ENCODE peak calls at places on chromosomes 12 and 14, in four cellular contexts. H, D, G and B are unnamed samples.

GRCh38 chr14:61101803-61102548 is 120.9 kb downstream of the SLC38A6 start:
- DNase-seq in H (peak), D (no peak), G (no peak), B (peak)

GRCh38 chr14:104724407-104724980 is 465 bp downstream of the ADSS1 start:
- DNase-seq in H (no peak), D (peak), G (no peak), B (peak)

GRCh38 chr12:5904969-5905368 is 40.1 kb downstream of the ANO2 start:
- DNase-seq in H (no peak), D (no peak), G (no peak), B (no peak)

GRCh38 chr12:107027304-107028053 is 40.5 kb upstream of the MTERF2 start:
- DNase-seq in H (peak), D (no peak), G (no peak), B (peak)

GRCh38 chr14:49972199-49972671 is 79.4 kb downstream of the ARF6 start:
- DNase-seq in H (peak), D (no peak), G (no peak), B (peak)

GRCh38 chr12:120394483-120395367 is 25.8 kb upstream of the MSI1 start:
- DNase-seq in H (no peak), D (no peak), G (no peak), B (no peak)

GRCh38 chr12:77751939-77752338 is 78.8 kb upstream of the NAV3 start:
- DNase-seq in H (no peak), D (no peak), G (no peak), B (peak)

GRCh38 chr12:65335021-65335714 is 56.7 kb downstream of the MSRB3 start:
- DNase-seq in H (peak), D (no peak), G (no peak), B (peak)

GRCh38 chr12:94571556-94571955 is 78.8 kb downstream of the TMCC3 start:
- DNase-seq in H (peak), D (no peak), G (no peak), B (peak)

GRCh38 chr12:114680498-114681148 is 3.4 kb downstream of the TBX3 start:
- DNase-seq in H (no peak), D (no peak), G (no peak), B (no peak)

GRCh38 chr12:110844551-110845395 is 2.0 kb upstream of the CCDC63 start:
- DNase-seq in H (no peak), D (peak), G (no peak), B (no peak)

GRCh38 chr14:89921896-89922548 is 32.5 kb downstream of the EFCAB11 start:
- DNase-seq in H (peak), D (no peak), G (no peak), B (no peak)

GRCh38 chr12:104669057-104669770 is 212.5 kb downstream of the CHST11 start:
- DNase-seq in H (no peak), D (peak), G (no peak), B (peak)

GRCh38 chr12:57366315-57366714 is 64.5 kb downstream of the R3HDM2 start:
- DNase-seq in H (no peak), D (no peak), G (no peak), B (no peak)

GRCh38 chr14:54366726-54367707 is 29.8 kb upstream of the CDKN3 start:
- DNase-seq in H (peak), D (peak), G (no peak), B (peak)

GRCh38 chr14:34262511-34262910 is 199.5 kb downstream of the SPTSSA start:
- DNase-seq in H (no peak), D (no peak), G (no peak), B (no peak)

GRCh38 chr12:114400395-114400794 is 5.5 kb downstream of the TBX5 start:
- DNase-seq in H (peak), D (no peak), G (no peak), B (no peak)

GRCh38 chr12:13566286-13566685 is 369.8 kb downstream of the EMP1 start:
- DNase-seq in H (no peak), D (no peak), G (no peak), B (no peak)

GRCh38 chr12:111202237-111202592 is 166.7 kb downstream of the PHETA1 start:
- DNase-seq in H (no peak), D (no peak), G (no peak), B (no peak)

GRCh38 chr14:21072102-21072501 is 2.0 kb downstream of the ARHGEF40 start:
- DNase-seq in H (peak), D (no peak), G (no peak), B (no peak)

GRCh38 chr12:62866451-62867082 is 68.4 kb downstream of the PPM1H start:
- DNase-seq in H (peak), D (no peak), G (no peak), B (peak)
- TF ChIP-seq FOS in H (no peak), D (no peak), G (no peak), B (no peak)

DNA sequence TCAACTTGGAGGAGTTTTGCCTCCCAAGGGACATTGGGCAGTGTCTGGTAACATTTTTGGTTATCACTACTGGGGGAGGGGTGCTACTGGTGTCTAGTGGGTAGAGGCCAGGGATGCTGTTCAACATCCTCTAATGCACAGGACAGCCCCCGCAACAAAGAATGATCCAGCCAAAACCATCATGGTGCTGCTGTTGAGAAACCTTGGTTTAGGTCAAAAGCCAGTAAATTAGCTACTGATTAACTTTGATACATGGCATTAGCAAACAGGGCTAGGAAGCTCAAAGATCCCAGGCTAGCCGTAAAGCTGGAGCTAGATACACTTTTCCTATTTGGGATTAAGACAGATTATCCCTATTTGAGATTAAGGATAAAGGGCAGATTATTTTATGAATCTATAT is 8.8 kb downstream of the ALKBH2 start:
- DNase-seq in H (no peak), D (no peak), G (no peak), B (no peak)
- TF ChIP-seq FOS in H (no peak), D (no peak), G (no peak), B (no peak)

GRCh38 chr14:58947816-58948440 is 240.5 kb upstream of the DAAM1 start:
- DNase-seq in H (no peak), D (no peak), G (no peak), B (peak)
- TF ChIP-seq FOS in H (no peak), D (no peak), G (no peak), B (no peak)

GRCh38 chr14:88106377-88106776 is 101.4 kb downstream of the GPR65 start:
- DNase-seq in H (no peak), D (no peak), G (no peak), B (no peak)
- TF ChIP-seq FOS in H (no peak), D (no peak), G (no peak), B (no peak)

GRCh38 chr14:99413172-99413571 is 67.5 kb downstream of the SETD3 start:
- DNase-seq in H (no peak), D (no peak), G (no peak), B (no peak)

GRCh38 chr14:99415496-99416281 is 65.0 kb downstream of the SETD3 start:
- DNase-seq in H (peak), D (peak), G (peak), B (peak)

GRCh38 chr14:99410019-99410418 is 70.6 kb downstream of the SETD3 start:
- DNase-seq in H (no peak), D (no peak), G (no peak), B (no peak)

GRCh38 chr14:99413972-99414371 is 66.7 kb downstream of the SETD3 start:
- DNase-seq in H (no peak), D (no peak), G (no peak), B (no peak)

GRCh38 chr14:99412122-99413061 is 68.3 kb downstream of the SETD3 start:
- DNase-seq in H (peak), D (no peak), G (no peak), B (no peak)
- TF ChIP-seq FOS in H (no peak), D (no peak), G (no peak), B (no peak)

GRCh38 chr12:78864483-78865296 is at the start of gene SYT1:
- DNase-seq in H (peak), D (no peak), G (no peak), B (peak)
- TF ChIP-seq FOS in H (no peak), D (no peak), G (no peak), B (no peak)

GRCh38 chr14:38987781-38988180 is 115.3 kb downstream of the SEC23A start:
- DNase-seq in H (no peak), D (no peak), G (no peak), B (no peak)

DNA sequence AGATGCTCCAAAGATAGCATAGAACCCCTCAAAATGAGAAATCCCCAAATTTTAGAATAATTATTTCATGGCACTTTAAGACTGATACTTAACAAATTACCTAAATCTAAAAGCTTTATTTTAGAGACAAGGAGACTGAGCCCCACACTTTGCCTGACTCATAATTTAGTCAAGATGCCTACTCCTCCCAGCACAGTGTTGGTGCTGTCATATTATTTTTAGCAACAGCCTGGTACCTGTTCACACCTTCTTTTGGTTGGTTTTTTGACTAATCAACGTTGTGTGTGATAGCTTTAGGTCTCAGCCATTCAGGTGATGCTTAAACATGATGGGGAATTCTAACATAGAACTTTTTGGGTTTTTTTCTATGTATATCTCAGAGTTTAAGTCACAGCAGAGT is 120.2 kb downstream of the SEC23A start:
- DNase-seq in H (no peak), D (no peak), G (no peak), B (no peak)
- TF ChIP-seq FOS in H (no peak), D (no peak), G (no peak), B (no peak)

GRCh38 chr12:62847709-62848108 is 87.2 kb downstream of the PPM1H start:
- DNase-seq in H (no peak), D (no peak), G (no peak), B (peak)
- TF ChIP-seq FOS in H (no peak), D (no peak), G (no peak), B (no peak)